ENCODE peak calls at places on chromosomes 12 and 14, in eight cellular contexts. E is fibroblast of the aortic adventitia; U is left lung; Z is pancreas; S is endothelial cell; I is kidney; P is AG09319; F is CD8-positive, alpha-beta T cell. J is an unnamed sample.

GRCh38 chr12:117671734-117672133 is 297.1 kb downstream of the KSR2 start:
- DNase-seq in E (no peak), U (no peak), Z (no peak), S (peak; percentile 71), I (no peak), P (no peak), F (no peak), J (no peak)

GRCh38 chr14:32049361-32050103 is 27.6 kb upstream of the ARHGAP5 start:
- DNase-seq in E (no peak), U (no peak), Z (no peak), S (no peak), I (no peak), P (no peak), F (no peak), J (no peak)

GRCh38 chr14:79091381-79091963 is 921.3 kb downstream of the NRXN3 start:
- DNase-seq in E (no peak), U (no peak), Z (no peak), S (no peak), I (no peak), P (no peak), F (no peak), J (no peak)

GRCh38 chr14:99512110-99512449 is 30.9 kb downstream of the CCNK start:
- DNase-seq in E (no peak), U (peak; percentile 48), Z (no peak), S (no peak), I (no peak), P (no peak), F (no peak), J (no peak)

GRCh38 chr14:65228436-65228835 is 126.1 kb upstream of the MAX start:
- DNase-seq in E (no peak), U (no peak), Z (no peak), S (no peak), I (no peak), P (no peak), F (no peak), J (no peak)

GRCh38 chr14:79144891-79145290 is 974.7 kb downstream of the NRXN3 start:
- DNase-seq in E (no peak), U (no peak), Z (no peak), S (no peak), I (no peak), P (no peak), F (no peak), J (no peak)

GRCh38 chr12:14567311-14568195 is at the start of gene PLBD1:
- DNase-seq in E (peak; percentile 52), U (peak; percentile 95), Z (peak; percentile 82), S (peak; percentile 37), I (peak; percentile 86), P (no peak), F (peak; percentile 0), J (no peak)

GRCh38 chr14:25381498-25381897 is 331.6 kb upstream of the STXBP6 start:
- DNase-seq in E (no peak), U (no peak), Z (no peak), S (no peak), I (no peak), P (no peak), F (no peak), J (no peak)

GRCh38 chr12:11888029-11888428 is 182.7 kb upstream of the BCL2L14 start:
- DNase-seq in E (no peak), U (no peak), Z (no peak), S (no peak), I (no peak), P (no peak), F (no peak), J (no peak)

GRCh38 chr14:100688598-100689499 is 37.8 kb upstream of the DLK1 start:
- DNase-seq in E (peak; percentile 60), U (peak; percentile 60), Z (no peak), S (no peak), I (no peak), P (no peak), F (no peak), J (no peak)

GRCh38 chr12:51322452-51322851 is 1.5 kb downstream of the BIN2 start:
- DNase-seq in E (no peak), U (no peak), Z (no peak), S (no peak), I (no peak), P (no peak), F (no peak), J (no peak)
- TF ChIP-seq CTCF in E (no peak), U (no peak), Z (no peak), S (no peak), I (no peak), P (no peak), F (no peak), J (no peak)

DNA sequence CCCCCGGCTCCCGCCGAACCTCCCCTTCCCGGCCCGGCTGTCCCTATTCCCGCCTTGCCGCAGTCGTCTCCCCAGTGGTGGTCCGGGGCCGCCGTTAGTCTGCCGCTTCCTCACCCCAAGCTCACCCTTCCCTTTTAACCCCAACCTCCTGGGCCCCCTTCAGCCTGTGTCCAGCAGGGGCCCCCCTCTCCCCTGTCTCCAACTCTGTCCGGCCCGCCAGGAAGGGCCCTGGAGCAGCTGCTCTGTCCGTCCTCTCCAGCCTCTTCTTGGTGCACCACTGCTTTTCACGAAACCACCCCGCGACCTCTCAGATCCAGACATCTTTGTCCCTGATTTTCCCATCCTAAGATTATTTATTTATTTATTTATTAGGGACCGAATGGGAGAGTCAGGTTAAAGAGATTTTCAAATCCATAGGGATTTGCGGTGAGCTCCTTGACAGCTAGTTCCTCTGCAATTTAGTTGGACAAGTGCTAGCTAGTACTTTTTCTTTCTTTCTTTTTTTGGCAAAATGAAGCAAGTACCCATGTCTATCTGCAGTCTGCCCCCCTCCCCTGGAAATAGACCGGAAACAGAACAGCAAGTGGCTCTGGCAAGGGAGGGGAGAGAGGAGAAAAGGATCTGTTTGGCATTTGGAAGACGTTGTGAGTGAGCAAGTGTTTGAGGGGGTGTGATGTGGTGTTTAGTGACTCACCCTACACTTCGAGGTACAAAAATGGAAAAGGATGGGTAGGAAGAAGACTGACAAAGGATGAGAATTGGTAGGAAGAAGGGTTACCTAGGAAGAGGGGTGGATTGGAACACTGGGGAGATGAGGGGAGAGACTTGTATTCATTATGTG is 632 bp downstream of the UBR7 start:
- DNase-seq in E (peak; percentile 51), U (no peak), Z (peak; percentile 40), S (peak; percentile 66), I (no peak), P (no peak), F (no peak), J (peak; percentile 86)
- TF ChIP-seq CTCF in E (peak; percentile 36), U (no peak), Z (no peak), S (no peak), I (peak; percentile 54), P (peak; percentile 51), F (no peak), J (peak; percentile 61)

GRCh38 chr12:78028426-78028825 is 197.7 kb downstream of the NAV3 start:
- DNase-seq in E (no peak), U (no peak), Z (no peak), S (no peak), I (no peak), P (no peak), F (no peak), J (no peak)
- TF ChIP-seq CTCF in E (no peak), U (no peak), Z (no peak), S (no peak), I (no peak), P (no peak), F (no peak), J (no peak)

GRCh38 chr12:111812881-111813741 is 28.9 kb upstream of the MAPKAPK5 start:
- DNase-seq in E (peak; percentile 91), U (no peak), Z (peak; percentile 59), S (peak; percentile 71), I (no peak), P (peak; percentile 66), F (peak; percentile 44), J (no peak)
- TF ChIP-seq CTCF in E (peak; percentile 84), U (peak; percentile 67), Z (peak; percentile 55), S (peak; percentile 88), I (peak; percentile 92), P (peak; percentile 82), F (peak; percentile 81), J (peak; percentile 84)

GRCh38 chr12:53996886-53997217 is 3.1 kb upstream of the HOXC9 start:
- DNase-seq in E (no peak), U (peak; percentile 12), Z (no peak), S (no peak), I (no peak), P (no peak), F (no peak), J (no peak)

GRCh38 chr12:53997324-53998173 is 2.4 kb upstream of the HOXC9 start:
- DNase-seq in E (no peak), U (peak; percentile 81), Z (no peak), S (no peak), I (peak; percentile 82), P (no peak), F (no peak), J (no peak)

GRCh38 chr12:53998900-53999236 is 1.1 kb upstream of the HOXC9 start:
- DNase-seq in E (no peak), U (no peak), Z (no peak), S (no peak), I (no peak), P (no peak), F (no peak), J (no peak)

GRCh38 chr12:53999596-54000104 is 311 bp upstream of the HOXC9 start:
- DNase-seq in E (peak; percentile 77), U (peak; percentile 51), Z (no peak), S (no peak), I (peak; percentile 87), P (no peak), F (no peak), J (no peak)

GRCh38 chr12:53998174-53998899 is 1.6 kb upstream of the HOXC9 start:
- DNase-seq in E (no peak), U (peak; percentile 34), Z (no peak), S (no peak), I (no peak), P (no peak), F (no peak), J (no peak)
- TF ChIP-seq CTCF in E (no peak), U (no peak), Z (no peak), S (no peak), I (no peak), P (no peak), F (no peak), J (no peak)

DNA sequence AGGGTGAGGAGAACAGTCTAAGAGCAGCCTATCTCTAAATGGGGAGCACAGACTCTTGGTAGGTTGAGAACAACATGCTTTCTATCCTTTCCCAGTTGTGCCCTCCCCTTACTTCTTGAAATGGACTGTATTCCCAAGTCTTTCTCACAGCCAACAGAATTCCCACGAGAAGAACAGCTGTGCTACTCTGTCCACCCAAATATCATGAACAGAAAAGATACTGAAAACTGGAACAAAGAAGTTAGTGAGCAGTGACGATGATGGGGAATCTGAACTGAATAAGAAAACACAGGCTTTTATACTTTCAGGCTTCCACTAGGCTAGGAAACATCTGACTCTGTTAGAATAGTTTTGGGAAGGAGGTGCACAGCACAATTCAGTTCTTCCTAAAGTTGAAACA is 3.4 kb downstream of the NACA start:
- DNase-seq in E (no peak), U (no peak), Z (no peak), S (no peak), I (no peak), P (no peak), F (no peak), J (no peak)
- TF ChIP-seq CTCF in E (no peak), U (no peak), Z (no peak), S (no peak), I (no peak), P (no peak), F (no peak), J (no peak)

J was measured in osteocyte.